ENCODE peak calls at places on chromosomes 3 and 15, in six cellular contexts. One of them, this sample, is unnamed.

GRCh38 chr3:186775999-186776398 is 7.4 kb upstream of the EIF4A2 start:
- DNase-seq in A673: peak; percentile 52
- DNase-seq in body of pancreas: no peak
- DNase-seq in psoas muscle: no peak
- DNase-seq in Panc1: no peak
- DNase-seq in PC-9: no peak
- DNase-seq in this sample: no peak

GRCh38 chr15:31364301-31365031 is 37.8 kb downstream of the KLF13 start:
- DNase-seq in psoas muscle: no peak
- DNase-seq in Panc1: no peak
- DNase-seq in A673: no peak
- DNase-seq in PC-9: no peak
- DNase-seq in body of pancreas: peak; percentile 56
- DNase-seq in this sample: peak; percentile 69

GRCh38 chr3:66110840-66111239 is 72.1 kb upstream of the MAGI1 start:
- DNase-seq in psoas muscle: no peak
- DNase-seq in PC-9: no peak
- DNase-seq in A673: no peak
- DNase-seq in Panc1: no peak
- DNase-seq in body of pancreas: no peak
- DNase-seq in this sample: no peak

GRCh38 chr3:42572278-42572677 is 9.5 kb downstream of the SEC22C start:
- DNase-seq in Panc1: no peak
- DNase-seq in psoas muscle: no peak
- DNase-seq in PC-9: no peak
- DNase-seq in A673: peak; percentile 24
- DNase-seq in body of pancreas: peak; percentile 26
- DNase-seq in this sample: peak; percentile 28

GRCh38 chr15:32641517-32642059 is at the start of gene SCG5:
- DNase-seq in psoas muscle: no peak
- DNase-seq in Panc1: no peak
- DNase-seq in A673: no peak
- DNase-seq in PC-9: no peak
- DNase-seq in body of pancreas: no peak
- DNase-seq in this sample: no peak

GRCh38 chr3:133980550-133980949 is 49.2 kb downstream of the SLCO2A1 start:
- DNase-seq in Panc1: no peak
- DNase-seq in body of pancreas: no peak
- DNase-seq in PC-9: no peak
- DNase-seq in psoas muscle: no peak
- DNase-seq in A673: no peak
- DNase-seq in this sample: no peak

GRCh38 chr15:60555814-60556213 is 76.9 kb upstream of the ICE2 start:
- DNase-seq in Panc1: no peak
- DNase-seq in body of pancreas: no peak
- DNase-seq in psoas muscle: no peak
- DNase-seq in A673: no peak
- DNase-seq in PC-9: no peak
- DNase-seq in this sample: no peak

GRCh38 chr3:33980252-33980651 is 181.8 kb downstream of the PDCD6IP start:
- DNase-seq in body of pancreas: no peak
- DNase-seq in A673: peak; percentile 74
- DNase-seq in PC-9: no peak
- DNase-seq in psoas muscle: no peak
- DNase-seq in Panc1: peak; percentile 50
- DNase-seq in this sample: peak; percentile 39

GRCh38 chr3:194089357-194090177 is 46.4 kb upstream of the HES1 start:
- DNase-seq in A673: peak; percentile 99
- DNase-seq in psoas muscle: peak; percentile 83
- DNase-seq in Panc1: peak; percentile 97
- DNase-seq in PC-9: peak; percentile 100
- DNase-seq in body of pancreas: peak; percentile 51
- DNase-seq in this sample: peak; percentile 100

GRCh38 chr3:194090716-194091115 is 45.2 kb upstream of the HES1 start:
- DNase-seq in Panc1: no peak
- DNase-seq in A673: no peak
- DNase-seq in PC-9: no peak
- DNase-seq in body of pancreas: no peak
- DNase-seq in psoas muscle: no peak
- DNase-seq in this sample: no peak

GRCh38 chr3:194092770-194093336 is 43.1 kb upstream of the HES1 start:
- DNase-seq in Panc1: no peak
- DNase-seq in A673: no peak
- DNase-seq in body of pancreas: no peak
- DNase-seq in PC-9: no peak
- DNase-seq in psoas muscle: no peak
- DNase-seq in this sample: no peak

GRCh38 chr3:194093822-194094221 is 42.1 kb upstream of the HES1 start:
- DNase-seq in A673: no peak
- DNase-seq in PC-9: peak; percentile 62
- DNase-seq in psoas muscle: no peak
- DNase-seq in body of pancreas: no peak
- DNase-seq in Panc1: no peak
- DNase-seq in this sample: no peak

GRCh38 chr3:194091141-194091540 is 44.8 kb upstream of the HES1 start:
- DNase-seq in Panc1: no peak
- DNase-seq in PC-9: peak; percentile 100
- DNase-seq in A673: no peak
- DNase-seq in body of pancreas: no peak
- DNase-seq in psoas muscle: no peak
- DNase-seq in this sample: peak; percentile 97
- H3K27ac ChIP-seq in Panc1: peak overlapping the region; percentile 60
- H3K27ac ChIP-seq in PC-9: peak overlapping the region; percentile 98
- H3K27ac ChIP-seq in A673: peak overlapping the region; percentile 94
- H3K27ac ChIP-seq in body of pancreas: no peak overlapping the region
- H3K27ac ChIP-seq in psoas muscle: no peak overlapping the region
- H3K27ac ChIP-seq in this sample: peak overlapping the region; percentile 92

GRCh38 chr3:5798809-5799208 is 611.3 kb downstream of the EDEM1 start:
- DNase-seq in psoas muscle: no peak
- DNase-seq in Panc1: no peak
- DNase-seq in body of pancreas: no peak
- DNase-seq in PC-9: peak; percentile 52
- DNase-seq in A673: no peak
- DNase-seq in this sample: no peak

GRCh38 chr3:5796541-5796940 is 609.0 kb downstream of the EDEM1 start:
- DNase-seq in psoas muscle: no peak
- DNase-seq in PC-9: no peak
- DNase-seq in A673: no peak
- DNase-seq in body of pancreas: no peak
- DNase-seq in Panc1: no peak
- DNase-seq in this sample: no peak

GRCh38 chr3:5800965-5801364 is 613.5 kb downstream of the EDEM1 start:
- DNase-seq in body of pancreas: no peak
- DNase-seq in PC-9: no peak
- DNase-seq in Panc1: no peak
- DNase-seq in psoas muscle: no peak
- DNase-seq in A673: no peak
- DNase-seq in this sample: no peak

DNA sequence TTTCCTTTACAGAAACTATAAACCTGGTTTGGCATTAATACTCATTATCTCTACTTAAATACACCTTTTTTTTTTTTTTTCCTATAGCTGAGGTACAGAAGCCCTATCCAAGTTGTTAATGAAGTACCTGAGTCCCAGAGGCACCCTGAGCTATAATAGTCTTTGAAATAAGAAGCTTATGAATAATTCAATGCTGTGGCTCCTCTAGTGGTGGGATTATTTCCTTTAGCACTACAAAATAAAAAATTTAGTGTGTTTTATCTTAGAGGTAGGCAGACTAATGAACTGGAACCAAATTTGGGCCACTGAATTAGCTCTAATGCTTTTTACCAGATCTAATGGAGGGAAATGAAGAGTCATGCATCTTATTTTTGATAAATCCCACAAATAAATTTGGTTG is 611.9 kb downstream of the EDEM1 start:
- DNase-seq in A673: peak; percentile 4
- DNase-seq in Panc1: no peak
- DNase-seq in PC-9: no peak
- DNase-seq in psoas muscle: no peak
- DNase-seq in body of pancreas: no peak
- DNase-seq in this sample: no peak
- TF ChIP-seq CTCF in A673: peak; percentile 40
- TF ChIP-seq CTCF in Panc1: no peak
- TF ChIP-seq CTCF in PC-9: peak; percentile 44
- TF ChIP-seq CTCF in psoas muscle: no peak
- TF ChIP-seq CTCF in body of pancreas: peak; percentile 14
- TF ChIP-seq CTCF in this sample: no peak

GRCh38 chr15:64476550-64476949 is 16.2 kb downstream of the ZNF609 start:
- DNase-seq in PC-9: no peak
- DNase-seq in Panc1: no peak
- DNase-seq in body of pancreas: no peak
- DNase-seq in psoas muscle: no peak
- DNase-seq in A673: no peak
- DNase-seq in this sample: no peak
- H3K27ac ChIP-seq in PC-9: no peak overlapping the region
- H3K27ac ChIP-seq in Panc1: no peak overlapping the region
- H3K27ac ChIP-seq in body of pancreas: no peak overlapping the region
- H3K27ac ChIP-seq in psoas muscle: no peak overlapping the region
- H3K27ac ChIP-seq in A673: peak overlapping the region; percentile 42
- H3K27ac ChIP-seq in this sample: no peak overlapping the region

GRCh38 chr15:40358492-40359353 is 704 bp downstream of the DISP2 start:
- DNase-seq in A673: no peak
- DNase-seq in Panc1: no peak
- DNase-seq in psoas muscle: no peak
- DNase-seq in PC-9: no peak
- DNase-seq in body of pancreas: no peak
- DNase-seq in this sample: no peak
- TF ChIP-seq CTCF in A673: peak; percentile 20
- TF ChIP-seq CTCF in Panc1: peak; percentile 69
- TF ChIP-seq CTCF in psoas muscle: no peak
- TF ChIP-seq CTCF in PC-9: no peak
- TF ChIP-seq CTCF in body of pancreas: no peak
- TF ChIP-seq CTCF in this sample: no peak

GRCh38 chr15:36807134-36807764 is 227.8 kb downstream of the CDIN1 start:
- DNase-seq in A673: no peak
- DNase-seq in psoas muscle: no peak
- DNase-seq in body of pancreas: no peak
- DNase-seq in Panc1: no peak
- DNase-seq in PC-9: no peak
- DNase-seq in this sample: no peak
- H3K27ac ChIP-seq in A673: no peak overlapping the region
- H3K27ac ChIP-seq in psoas muscle: no peak overlapping the region
- H3K27ac ChIP-seq in body of pancreas: no peak overlapping the region
- H3K27ac ChIP-seq in Panc1: no peak overlapping the region
- H3K27ac ChIP-seq in PC-9: no peak overlapping the region
- H3K27ac ChIP-seq in this sample: no peak overlapping the region